ENCODE peak calls at places on chromosome 10, in four cellular contexts. H is WTC11, E is K562, X is HepG2. T is an unnamed sample.

GRCh38 chr10:32949221-32949678 is 8.8 kb downstream of the ITGB1 start:
- DNase-seq in E (no peak), H (no peak), X (no peak), T (no peak)

GRCh38 chr10:71844084-71844483 is 7.0 kb downstream of the PSAP start:
- DNase-seq in H (no peak), X (no peak), E (no peak), T (no peak)

GRCh38 chr10:14535497-14536199 is 204.9 kb upstream of the FRMD4A start:
- DNase-seq in H (no peak), E (no peak), X (peak), T (no peak)

GRCh38 chr10:17537281-17537680 is 79.9 kb downstream of the HACD1 start:
- DNase-seq in H (no peak), E (no peak), X (no peak), T (no peak)

GRCh38 chr10:79981356-79981672 is 32.4 kb upstream of the SFTPD start:
- DNase-seq in H (no peak), X (no peak), E (no peak), T (no peak)

GRCh38 chr10:132413226-132414205 is 16.5 kb downstream of the PWWP2B start:
- DNase-seq in X (no peak), E (peak), H (no peak), T (no peak)

GRCh38 chr10:28719789-28720436 is 42.6 kb downstream of the BAMBI start:
- DNase-seq in H (no peak), X (peak), E (no peak), T (no peak)

GRCh38 chr10:64733980-64734379 is 1212.8 kb downstream of the REEP3 start:
- DNase-seq in X (peak), E (no peak), H (peak), T (no peak)

GRCh38 chr10:2851544-2851943 is 215.8 kb upstream of the PFKP start:
- DNase-seq in H (no peak), E (no peak), X (no peak), T (no peak)

GRCh38 chr10:118017850-118018249 is 28.9 kb downstream of the RAB11FIP2 start:
- DNase-seq in E (no peak), X (no peak), H (peak), T (no peak)

GRCh38 chr10:21527634-21528451 is 2.4 kb upstream of the SKIDA1 start:
- DNase-seq in X (no peak), E (no peak), H (no peak), T (no peak)

GRCh38 chr10:7471720-7472367 is 61.0 kb upstream of the SFMBT2 start:
- DNase-seq in H (no peak), E (no peak), X (no peak), T (peak)

GRCh38 chr10:71217266-71218045 is 5.1 kb downstream of the UNC5B start:
- DNase-seq in E (peak), H (peak), X (no peak), T (no peak)

GRCh38 chr10:109633846-109634245 is 289.5 kb downstream of the XPNPEP1 start:
- DNase-seq in E (no peak), X (no peak), H (no peak), T (no peak)

GRCh38 chr10:104299031-104299904 is 30.3 kb downstream of the GSTO2 start:
- DNase-seq in E (no peak), X (no peak), H (no peak), T (no peak)

GRCh38 chr10:124164252-124164651 is 70.9 kb upstream of the CHST15 start:
- DNase-seq in E (no peak), H (no peak), X (no peak), T (no peak)

GRCh38 chr10:120077707-120078492 is 185.4 kb downstream of the SEC23IP start:
- DNase-seq in H (peak), E (no peak), X (no peak), T (peak)

GRCh38 chr10:28291881-28292297 is 11.0 kb downstream of the MPP7 start:
- DNase-seq in X (no peak), E (no peak), H (no peak), T (no peak)

GRCh38 chr10:29130190-29130673 is 158.6 kb upstream of the LYZL1 start:
- DNase-seq in H (no peak), E (peak), X (peak), T (no peak)

GRCh38 chr10:88473989-88474883 is 108.9 kb downstream of the RNLS start:
- DNase-seq in X (no peak), H (no peak), E (no peak), T (no peak)

GRCh38 chr10:68501691-68502090 is 25.6 kb downstream of the SLC25A16 start:
- DNase-seq in E (no peak), H (no peak), X (no peak), T (no peak)

GRCh38 chr10:110042181-110042580 is 34.4 kb downstream of the ADD3 start:
- DNase-seq in E (no peak), H (no peak), X (no peak), T (no peak)

GRCh38 chr10:124079864-124080263 is 13.5 kb downstream of the CHST15 start:
- DNase-seq in E (no peak), X (no peak), H (no peak), T (no peak)

GRCh38 chr10:9075420-9075819 is 1020.9 kb downstream of the GATA3 start:
- DNase-seq in H (no peak), X (no peak), E (no peak), T (no peak)

GRCh38 chr10:93703066-93703465 is 674 bp upstream of the FRA10AC1 start:
- DNase-seq in H (no peak), E (no peak), X (no peak), T (no peak)

GRCh38 chr10:59393349-59393748 is 31.0 kb upstream of the FAM13C start:
- DNase-seq in H (no peak), X (no peak), E (no peak), T (no peak)

GRCh38 chr10:110076559-110077318 is 69.0 kb downstream of the ADD3 start:
- DNase-seq in H (no peak), E (no peak), X (peak), T (peak)

GRCh38 chr10:103498936-103499638 is 5.6 kb downstream of the NEURL1 start:
- DNase-seq in X (no peak), H (no peak), E (no peak), T (no peak)

GRCh38 chr10:92880233-92880861 is 32.0 kb downstream of the EXOC6 start:
- DNase-seq in E (no peak), X (peak), H (no peak), T (no peak)

GRCh38 chr10:31157125-31157983 is 125.7 kb upstream of the ZNF438 start:
- DNase-seq in X (no peak), E (no peak), H (no peak), T (no peak)

GRCh38 chr10:70691601-70692000 is 19.3 kb downstream of the ADAMTS14 start:
- DNase-seq in H (no peak), E (no peak), X (no peak), T (no peak)

DNA sequence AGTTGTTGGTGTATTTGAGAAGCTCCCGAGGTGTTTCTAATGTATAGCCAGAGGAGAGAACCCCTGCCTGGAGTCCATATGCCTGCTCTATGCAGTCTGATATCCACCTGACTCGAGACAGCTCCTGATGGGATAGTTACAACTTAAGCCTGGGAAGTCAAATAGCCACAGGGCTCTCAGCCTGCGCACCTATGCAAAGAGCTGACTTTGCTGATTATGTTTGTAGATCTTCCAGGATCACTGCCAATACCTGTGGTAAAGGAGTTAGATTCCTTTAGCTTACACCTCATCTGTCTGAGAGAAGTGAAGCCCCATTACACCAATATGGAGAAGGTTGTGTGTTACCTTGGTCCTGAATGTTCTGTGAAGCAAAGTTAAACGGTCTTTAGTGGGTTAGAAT is 1063.3 kb downstream of the NRG3 start:
- DNase-seq in E (no peak), X (no peak), H (no peak), T (no peak)
- TF ChIP-seq CREM in E (no peak), X (no peak), H (no peak), T (no peak)

GRCh38 chr10:100908378-100908777 is 4.4 kb upstream of the SLF2 start:
- DNase-seq in H (no peak), X (no peak), E (no peak), T (no peak)
- TF ChIP-seq CREB1 in H (no peak), X (no peak), E (no peak), T (no peak)

GRCh38 chr10:62584726-62585125 is 210.6 kb downstream of the ZNF365 start:
- DNase-seq in X (no peak), E (no peak), H (no peak), T (no peak)

GRCh38 chr10:62582804-62583208 is 208.6 kb downstream of the ZNF365 start:
- DNase-seq in H (no peak), X (no peak), E (no peak), T (no peak)

GRCh38 chr10:62582098-62582705 is 208.0 kb downstream of the ZNF365 start:
- DNase-seq in X (no peak), E (no peak), H (no peak), T (no peak)

GRCh38 chr10:62585211-62585758 is 211.1 kb downstream of the ZNF365 start:
- DNase-seq in X (no peak), H (no peak), E (no peak), T (no peak)

GRCh38 chr10:62584216-62584615 is 210.0 kb downstream of the ZNF365 start:
- DNase-seq in E (no peak), H (no peak), X (no peak), T (no peak)
- TF ChIP-seq CREM in E (no peak), H (no peak), X (no peak), T (no peak)

GRCh38 chr10:95561200-95562177 is at the start of gene SORBS1:
- DNase-seq in H (peak), X (peak), E (peak), T (peak)
- TF ChIP-seq CREB1 in H (no peak), X (no peak), E (peak), T (peak)

GRCh38 chr10:11588878-11589277 is 22.6 kb downstream of the USP6NL start:
- DNase-seq in E (no peak), X (no peak), H (no peak), T (no peak)

GRCh38 chr10:11587860-11588259 is 23.6 kb downstream of the USP6NL start:
- DNase-seq in E (no peak), X (no peak), H (no peak), T (no peak)

GRCh38 chr10:11593612-11594011 is 17.8 kb downstream of the USP6NL start:
- DNase-seq in H (no peak), E (no peak), X (no peak), T (no peak)

GRCh38 chr10:11586170-11586569 is 25.3 kb downstream of the USP6NL start:
- DNase-seq in E (no peak), X (no peak), H (no peak), T (no peak)

GRCh38 chr10:11589738-11590137 is 21.7 kb downstream of the USP6NL start:
- DNase-seq in X (no peak), H (no peak), E (no peak), T (no peak)
- TF ChIP-seq CREM in X (no peak), H (no peak), E (no peak), T (no peak)